ENCODE peak calls at places on chromosomes 5 and 9, in eight cellular contexts. K, U, V, F, J, Y, Z and B are unnamed samples.

GRCh38 chr5:150694638-150695037 is 6.2 kb downstream of the RBM22 start:
- DNase-seq in V (no peak), Z (no peak), U (no peak), F (no peak), Y (no peak), K (no peak), J (peak), B (no peak)

GRCh38 chr5:114363837-114364236 is 2.0 kb downstream of the KCNN2 start:
- DNase-seq in V (no peak), J (no peak), Y (no peak), F (no peak), U (no peak), Z (no peak), K (no peak), B (no peak)

GRCh38 chr5:39513236-39513635 is 88.5 kb upstream of the DAB2 start:
- DNase-seq in Z (peak), K (no peak), U (no peak), V (no peak), F (no peak), J (no peak), Y (peak), B (no peak)

GRCh38 chr9:91844170-91844569 is 105.9 kb downstream of the ROR2 start:
- DNase-seq in F (peak), Y (no peak), K (no peak), J (no peak), U (no peak), V (peak), Z (no peak), B (no peak)

GRCh38 chr9:92969516-92970466 is 22.5 kb downstream of the FGD3 start:
- DNase-seq in J (no peak), F (no peak), U (no peak), V (peak), K (peak), Z (no peak), Y (no peak), B (no peak)

GRCh38 chr5:1272201-1272600 is 22.7 kb downstream of the TERT start:
- DNase-seq in U (no peak), F (no peak), J (no peak), Y (no peak), K (no peak), Z (no peak), V (no peak), B (no peak)

GRCh38 chr5:64766934-64767333 is 1.6 kb downstream of the SREK1IP1 start:
- DNase-seq in J (no peak), F (no peak), U (no peak), K (no peak), V (no peak), Z (no peak), Y (no peak), B (no peak)

GRCh38 chr5:170126626-170127025 is 20.9 kb downstream of the FOXI1 start:
- DNase-seq in Z (no peak), J (no peak), V (no peak), U (no peak), F (no peak), K (no peak), Y (no peak), B (no peak)

GRCh38 chr5:14201325-14202061 is 58.4 kb downstream of the TRIO start:
- DNase-seq in Z (no peak), V (no peak), Y (no peak), F (no peak), K (no peak), U (no peak), J (peak), B (no peak)

GRCh38 chr5:122781465-122781864 is 6.6 kb downstream of the SNX2 start:
- DNase-seq in K (no peak), U (no peak), Y (no peak), J (no peak), V (no peak), Z (no peak), F (no peak), B (no peak)

GRCh38 chr9:123108976-123109375 is 75.5 kb downstream of the GPR21 start:
- DNase-seq in Z (no peak), K (no peak), V (no peak), Y (no peak), J (no peak), U (no peak), F (no peak), B (no peak)

GRCh38 chr9:98317134-98317857 is 61.8 kb upstream of the TBC1D2 start:
- DNase-seq in U (no peak), F (no peak), K (no peak), V (no peak), Z (no peak), Y (no peak), J (peak), B (peak)

GRCh38 chr9:105385372-105385985 is 62.4 kb upstream of the FSD1L start:
- DNase-seq in F (peak), Y (peak), U (peak), V (no peak), Z (no peak), J (no peak), K (peak), B (no peak)

GRCh38 chr5:21452429-21452828 is 1400.7 kb downstream of the CDH12 start:
- DNase-seq in Y (no peak), Z (no peak), K (no peak), J (peak), V (no peak), F (no peak), U (no peak), B (no peak)

GRCh38 chr5:89473196-89473595 is 590.2 kb upstream of the MEF2C start:
- DNase-seq in J (peak), V (no peak), K (no peak), U (no peak), F (no peak), Z (no peak), Y (no peak), B (no peak)

GRCh38 chr9:18238752-18239151 is 235.2 kb upstream of the ADAMTSL1 start:
- DNase-seq in Z (no peak), U (no peak), K (no peak), Y (no peak), J (peak), F (no peak), V (no peak), B (no peak)

GRCh38 chr5:165370772-165371171 is 1865.4 kb downstream of the MAT2B start:
- DNase-seq in U (no peak), Y (no peak), F (no peak), V (no peak), J (peak), K (no peak), Z (no peak), B (no peak)

DNA sequence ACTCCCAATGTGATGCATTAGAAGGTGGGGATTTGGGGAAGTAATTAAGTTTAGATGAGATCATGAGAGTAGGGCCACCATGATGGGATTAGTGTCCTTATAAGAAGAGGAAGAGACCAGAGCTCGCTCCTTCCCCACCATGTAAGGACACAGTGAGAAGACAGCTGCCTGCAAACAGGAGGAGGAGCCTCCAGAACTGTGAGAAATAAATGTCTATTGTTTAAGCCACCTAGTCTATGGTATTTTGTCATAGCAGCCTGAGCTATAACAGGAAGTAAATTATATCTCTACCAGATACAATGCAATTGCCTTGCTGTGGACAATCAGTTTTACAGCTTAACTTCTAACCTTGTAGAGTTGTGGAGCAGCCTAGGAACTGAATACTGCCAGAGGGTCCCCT is 58.0 kb downstream of the ANKRD33B start:
- DNase-seq in J (no peak), Z (no peak), K (no peak), F (no peak), V (no peak), U (no peak), Y (no peak), B (no peak)
- H3K27ac ChIP-seq in J (no peak), Z (no peak), K (no peak), F (no peak), V (no peak), U (no peak), Y (no peak), B (no peak)

DNA sequence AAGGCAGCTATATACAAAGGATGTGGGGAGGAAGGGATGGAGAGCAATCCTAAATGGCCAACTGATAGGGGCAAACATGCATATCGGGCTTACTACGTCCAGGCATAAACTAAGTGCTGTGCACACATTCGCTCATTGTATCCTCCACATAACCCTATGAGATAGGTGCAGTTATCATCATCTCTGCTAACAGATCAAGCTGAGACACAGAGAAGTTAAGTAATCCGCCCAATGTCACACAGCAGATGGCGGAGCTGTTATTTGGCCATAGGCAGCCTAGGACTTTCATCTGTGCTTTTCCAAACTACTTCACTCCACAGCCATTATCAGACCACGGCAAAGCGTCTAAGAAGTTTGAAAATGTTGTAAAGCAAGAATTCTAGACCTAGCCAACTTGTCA is 197.5 kb downstream of the RGS3 start:
- DNase-seq in J (no peak), Y (no peak), Z (no peak), U (no peak), F (no peak), K (peak), V (no peak), B (no peak)
- H3K27ac ChIP-seq in J (no peak), Y (no peak), Z (no peak), U (no peak), F (no peak), K (no peak), V (no peak), B (no peak)

GRCh38 chr5:141873933-141874261 is 4.3 kb downstream of the PCDH1 start:
- DNase-seq in K (no peak), J (no peak), Z (no peak), F (no peak), U (no peak), V (no peak), Y (no peak), B (no peak)

GRCh38 chr5:141870871-141871270 is 7.3 kb downstream of the PCDH1 start:
- DNase-seq in U (no peak), F (peak), Y (peak), V (peak), J (no peak), Z (peak), K (peak), B (no peak)

GRCh38 chr5:141872496-141873356 is 5.5 kb downstream of the PCDH1 start:
- DNase-seq in U (no peak), V (peak), J (no peak), Y (no peak), F (peak), K (no peak), Z (no peak), B (no peak)

GRCh38 chr5:141870226-141870625 is 8.0 kb downstream of the PCDH1 start:
- DNase-seq in J (no peak), Y (no peak), U (no peak), K (peak), F (peak), V (peak), Z (peak), B (no peak)

GRCh38 chr5:141871870-141872269 is 6.3 kb downstream of the PCDH1 start:
- DNase-seq in K (peak), V (no peak), U (no peak), J (no peak), Y (no peak), F (no peak), Z (no peak), B (no peak)
- H3K27ac ChIP-seq in K (peak), V (no peak), U (no peak), J (no peak), Y (no peak), F (peak), Z (peak), B (no peak)

GRCh38 chr5:137412136-137412535 is 87.0 kb downstream of the SPOCK1 start:
- DNase-seq in J (no peak), K (no peak), Z (no peak), F (no peak), Y (no peak), U (no peak), V (no peak), B (no peak)
- H3K27ac ChIP-seq in J (no peak), K (no peak), Z (no peak), F (no peak), Y (no peak), U (no peak), V (no peak), B (no peak)